ENCODE peak calls at places on chromosomes 2 and 18, in seven cellular contexts. B is small intestine; J is tibial nerve; O is neuronal stem cell; L is suprapubic skin; A is naive thymus-derived CD4-positive, alpha-beta T cell; U is body of pancreas. Z is an unnamed sample.
A peak's percentile ranks its signal among the peaks of the same experiment; 100 is the strongest.

GRCh38 chr2:177334940-177335543 is 57.5 kb upstream of the AGPS start:
- DNase-seq in B (peak; percentile 61), J (no peak), O (no peak), L (no peak), A (peak; percentile 61), U (peak; percentile 20), Z (peak; percentile 71)

GRCh38 chr2:24083567-24084385 is 858 bp downstream of the TP53I3 start:
- DNase-seq in B (peak; percentile 99), J (no peak), O (peak; percentile 78), L (no peak), A (no peak), U (no peak), Z (peak; percentile 99)

GRCh38 chr2:218193716-218194115 is 23.3 kb upstream of the ARPC2 start:
- DNase-seq in B (no peak), J (no peak), O (no peak), L (peak; percentile 1), A (no peak), U (no peak), Z (no peak)

GRCh38 chr2:217551229-217551909 is 451.4 kb downstream of the TNS1 start:
- DNase-seq in B (no peak), J (no peak), O (no peak), L (no peak), A (no peak), U (no peak), Z (peak; percentile 63)

GRCh38 chr18:555705-556402 is 24.3 kb upstream of the CETN1 start:
- DNase-seq in B (no peak), J (no peak), O (no peak), L (no peak), A (no peak), U (no peak), Z (no peak)

GRCh38 chr2:37168217-37168981 is 11.6 kb upstream of the EIF2AK2 start:
- DNase-seq in B (peak; percentile 48), J (no peak), O (no peak), L (no peak), A (peak; percentile 42), U (peak; percentile 24), Z (peak; percentile 45)

GRCh38 chr2:121140734-121141133 is 144.3 kb downstream of the TFCP2L1 start:
- DNase-seq in B (no peak), J (no peak), O (no peak), L (no peak), A (no peak), U (no peak), Z (peak; percentile 23)

GRCh38 chr2:27369471-27370025 is 590 bp downstream of the EIF2B4 start:
- DNase-seq in B (no peak), J (no peak), O (no peak), L (peak; percentile 85), A (no peak), U (peak; percentile 61), Z (peak; percentile 74)

GRCh38 chr2:36734304-36734703 is 37.8 kb downstream of the VIT start:
- DNase-seq in B (no peak), J (no peak), O (no peak), L (no peak), A (no peak), U (no peak), Z (no peak)

GRCh38 chr2:240584486-240585031 is 2.0 kb upstream of the CAPN10 start:
- DNase-seq in B (no peak), J (no peak), O (no peak), L (no peak), A (no peak), U (peak; percentile 21), Z (peak; percentile 72)

GRCh38 chr2:201344663-201345366 is 12.3 kb downstream of the FLACC1 start:
- DNase-seq in B (peak; percentile 19), J (no peak), O (no peak), L (no peak), A (no peak), U (no peak), Z (peak; percentile 20)

GRCh38 chr2:204051476-204051875 is 114.9 kb downstream of the ICOS start:
- DNase-seq in B (no peak), J (no peak), O (no peak), L (no peak), A (peak; percentile 15), U (no peak), Z (no peak)

GRCh38 chr2:25528173-25528572 is 145.2 kb downstream of the DTNB start:
- DNase-seq in B (no peak), J (no peak), O (no peak), L (no peak), A (no peak), U (no peak), Z (no peak)

GRCh38 chr2:120447122-120447785 is 101.3 kb downstream of the INHBB start:
- DNase-seq in B (no peak), J (no peak), O (no peak), L (peak; percentile 59), A (no peak), U (peak; percentile 81), Z (no peak)

DNA sequence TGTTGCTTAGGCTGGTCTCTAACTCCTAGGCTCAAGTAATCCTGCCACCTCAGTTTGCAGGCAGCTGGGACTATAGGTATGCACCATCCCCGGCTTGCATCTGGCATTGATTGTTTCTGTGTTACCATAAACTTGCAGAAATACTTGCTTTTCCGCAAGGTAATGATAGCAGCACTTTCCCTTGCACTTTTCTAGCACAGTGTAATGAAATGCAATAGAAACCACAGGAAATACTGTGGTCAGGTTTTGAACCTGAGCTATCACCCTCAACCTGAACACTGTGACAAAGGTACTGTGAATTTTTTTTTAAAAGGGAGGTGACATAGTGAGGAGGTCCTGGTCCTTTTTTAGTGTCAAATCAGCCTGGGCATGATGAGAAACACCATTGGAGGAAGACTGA is 38.3 kb downstream of the DHRS9 start:
- DNase-seq in B (peak; percentile 59), J (no peak), O (no peak), L (no peak), A (peak; percentile 66), U (no peak), Z (no peak)
- H3K27ac ChIP-seq in B (peak overlapping the region; percentile 27), J (no peak overlapping the region), O (no peak overlapping the region), L (no peak overlapping the region), A (no peak overlapping the region), U (no peak overlapping the region), Z (no peak overlapping the region)

GRCh38 chr2:224023188-224023587 is 15.9 kb downstream of the SERPINE2 start:
- DNase-seq in B (peak; percentile 51), J (no peak), O (no peak), L (no peak), A (no peak), U (no peak), Z (no peak)

GRCh38 chr2:224027070-224027469 is 12.0 kb downstream of the SERPINE2 start:
- DNase-seq in B (no peak), J (no peak), O (peak; percentile 15), L (no peak), A (no peak), U (no peak), Z (no peak)

GRCh38 chr2:224024270-224024669 is 14.8 kb downstream of the SERPINE2 start:
- DNase-seq in B (no peak), J (no peak), O (no peak), L (no peak), A (peak; percentile 49), U (no peak), Z (no peak)

GRCh38 chr2:224027912-224028311 is 11.2 kb downstream of the SERPINE2 start:
- DNase-seq in B (no peak), J (no peak), O (no peak), L (no peak), A (no peak), U (no peak), Z (no peak)

DNA sequence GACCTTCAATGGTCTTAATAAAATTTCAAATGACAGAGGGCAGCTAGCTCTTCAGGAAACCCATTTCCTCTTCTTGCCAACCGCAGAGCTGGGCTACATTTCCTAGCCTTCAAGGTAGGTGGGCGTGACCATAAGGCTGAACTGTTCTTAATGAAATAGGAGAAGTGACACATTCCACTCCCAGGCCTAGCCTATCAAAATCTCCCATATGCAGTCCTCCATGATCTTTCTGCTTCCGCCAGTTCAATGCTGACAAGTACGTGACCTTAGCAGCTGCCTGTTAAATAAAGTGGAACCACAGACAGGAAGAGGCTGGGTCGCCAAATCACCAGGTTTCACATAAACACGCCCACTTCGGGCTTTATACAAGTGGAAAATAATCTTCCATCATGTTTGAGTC is 13.2 kb downstream of the SERPINE2 start:
- DNase-seq in B (peak; percentile 13), J (no peak), O (no peak), L (no peak), A (peak; percentile 68), U (no peak), Z (peak; percentile 68)
- H3K4me3 ChIP-seq in B (no peak overlapping the region), J (no peak overlapping the region), O (no peak overlapping the region), L (no peak overlapping the region), A (no peak overlapping the region), U (no peak overlapping the region), Z (no peak overlapping the region)

GRCh38 chr18:80026363-80026762 is 7.9 kb upstream of the RBFA start:
- DNase-seq in B (no peak), J (no peak), O (no peak), L (no peak), A (no peak), U (no peak), Z (no peak)
- H3K9me3 ChIP-seq in B (peaks cover 8% of the 10 kb centered on the region), J (peaks cover 20% of the 10 kb centered on the region), O (peaks cover 42% of the 10 kb centered on the region), L (peaks cover 49% of the 10 kb centered on the region), A (peaks cover 17% of the 10 kb centered on the region), U (no peaks in the 10 kb centered on the region), Z (peaks cover 7% of the 10 kb centered on the region)

GRCh38 chr2:170361359-170361936 is 183.5 kb downstream of the MYO3B start:
- DNase-seq in B (no peak), J (no peak), O (no peak), L (no peak), A (peak; percentile 46), U (peak; percentile 59), Z (peak; percentile 47)
- H3K27ac ChIP-seq in B (no peak overlapping the region), J (no peak overlapping the region), O (peak overlapping the region; percentile 99), L (no peak overlapping the region), A (no peak overlapping the region), U (no peak overlapping the region), Z (no peak overlapping the region)

GRCh38 chr2:9141706-9142460 is 64.7 kb upstream of the ASAP2 start:
- DNase-seq in B (no peak), J (no peak), O (no peak), L (no peak), A (no peak), U (no peak), Z (no peak)

GRCh38 chr2:9143264-9143815 is 63.3 kb upstream of the ASAP2 start:
- DNase-seq in B (no peak), J (no peak), O (no peak), L (no peak), A (no peak), U (no peak), Z (no peak)

GRCh38 chr2:9141379-9141667 is 65.3 kb upstream of the ASAP2 start:
- DNase-seq in B (no peak), J (no peak), O (no peak), L (no peak), A (no peak), U (no peak), Z (no peak)

GRCh38 chr2:9144047-9144446 is 62.6 kb upstream of the ASAP2 start:
- DNase-seq in B (no peak), J (no peak), O (no peak), L (no peak), A (no peak), U (no peak), Z (no peak)

GRCh38 chr2:9142551-9143263 is 63.9 kb upstream of the ASAP2 start:
- DNase-seq in B (peak; percentile 87), J (peak; percentile 70), O (peak; percentile 81), L (peak; percentile 94), A (peak; percentile 69), U (peak; percentile 83), Z (peak; percentile 91)
- H3K4me3 ChIP-seq in B (no peak overlapping the region), J (peak overlapping the region; percentile 17), O (peak overlapping the region; percentile 32), L (peak overlapping the region; percentile 32), A (no peak overlapping the region), U (no peak overlapping the region), Z (peak overlapping the region; percentile 37)

GRCh38 chr2:164323978-164324377 is 297.3 kb downstream of the GRB14 start:
- DNase-seq in B (no peak), J (no peak), O (no peak), L (no peak), A (no peak), U (no peak), Z (no peak)
- H3K9me3 ChIP-seq in B (no peaks in the 10 kb centered on the region), J (no peaks in the 10 kb centered on the region), O (no peaks in the 10 kb centered on the region), L (peaks cover 3% of the 10 kb centered on the region), A (no peaks in the 10 kb centered on the region), U (no peaks in the 10 kb centered on the region), Z (no peaks in the 10 kb centered on the region)